ENCODE peak calls at places on chromosome 10, in four cellular contexts. M, A, X and P are unnamed samples.

GRCh38 chr10:46524471-46525176 is 31.8 kb downstream of the GPRIN2 start:
- DNase-seq in M (no peak), A (no peak), X (no peak), P (no peak)

GRCh38 chr10:122957474-122957873 is 3.4 kb upstream of the C10orf88 start:
- DNase-seq in M (no peak), A (no peak), X (no peak), P (no peak)

GRCh38 chr10:6045600-6046457 is 16.3 kb downstream of the IL2RA start:
- DNase-seq in M (no peak), A (no peak), X (no peak), P (no peak)

GRCh38 chr10:114681542-114681941 is 23.5 kb upstream of the ABLIM1 start:
- DNase-seq in M (no peak), A (no peak), X (no peak), P (no peak)

GRCh38 chr10:22573820-22574569 is 140.4 kb downstream of the PIP4K2A start:
- DNase-seq in M (no peak), A (peak; percentile 11), X (peak; percentile 32), P (no peak)

GRCh38 chr10:131854579-131855335 is 46.1 kb upstream of the PPP2R2D start:
- DNase-seq in M (no peak), A (no peak), X (peak; percentile 18), P (no peak)

GRCh38 chr10:62063795-62064472 is 162.4 kb downstream of the ARID5B start:
- DNase-seq in M (no peak), A (no peak), X (peak; percentile 21), P (no peak)

GRCh38 chr10:58588673-58589265 is 76.1 kb downstream of the BICC1 start:
- DNase-seq in M (no peak), A (no peak), X (peak; percentile 24), P (peak; percentile 11)

GRCh38 chr10:25808372-25808771 is 125.7 kb upstream of the MYO3A start:
- DNase-seq in M (no peak), A (no peak), X (no peak), P (no peak)

GRCh38 chr10:24255115-24255895 is 46.4 kb downstream of the KIAA1217 start:
- DNase-seq in M (no peak), A (no peak), X (no peak), P (no peak)

GRCh38 chr10:24503627-24504320 is 219.9 kb downstream of the ARHGAP21 start:
- DNase-seq in M (peak; percentile 36), A (peak; percentile 24), X (peak; percentile 59), P (no peak)

GRCh38 chr10:86284355-86285105 is 82.1 kb downstream of the GRID1 start:
- DNase-seq in M (no peak), A (no peak), X (no peak), P (no peak)

GRCh38 chr10:86946215-86947170 is 10.9 kb downstream of the MMRN2 start:
- DNase-seq in M (no peak), A (no peak), X (no peak), P (no peak)

GRCh38 chr10:59373071-59373470 is 10.7 kb upstream of the FAM13C start:
- DNase-seq in M (no peak), A (no peak), X (no peak), P (no peak)

GRCh38 chr10:111360260-111360925 is 283.6 kb downstream of the ADRA2A start:
- DNase-seq in M (peak; percentile 23), A (no peak), X (no peak), P (peak; percentile 25)

GRCh38 chr10:44192435-44192834 is 192.5 kb downstream of the CXCL12 start:
- DNase-seq in M (no peak), A (no peak), X (no peak), P (no peak)

GRCh38 chr10:35961501-35961900 is 319.4 kb upstream of the FZD8 start:
- DNase-seq in M (no peak), A (no peak), X (no peak), P (no peak)

GRCh38 chr10:88565072-88565471 is 18.0 kb downstream of the RNLS start:
- DNase-seq in M (no peak), A (no peak), X (no peak), P (no peak)

GRCh38 chr10:53833908-53834307 is 967.1 kb downstream of the PCDH15 start:
- DNase-seq in M (no peak), A (no peak), X (no peak), P (no peak)

GRCh38 chr10:118173326-118173725 is 126.6 kb upstream of the RAB11FIP2 start:
- DNase-seq in M (no peak), A (no peak), X (no peak), P (no peak)

GRCh38 chr10:3102721-3103410 is 35.5 kb downstream of the PFKP start:
- DNase-seq in M (no peak), A (no peak), X (no peak), P (no peak)

GRCh38 chr10:62545667-62546066 is 171.5 kb downstream of the ZNF365 start:
- DNase-seq in M (no peak), A (no peak), X (no peak), P (peak; percentile 57)

GRCh38 chr10:93756128-93756517 is 1.6 kb upstream of the LGI1 start:
- DNase-seq in M (no peak), A (no peak), X (no peak), P (no peak)

GRCh38 chr10:6097063-6097462 is 8.2 kb downstream of the RBM17 start:
- DNase-seq in M (no peak), A (no peak), X (no peak), P (no peak)

GRCh38 chr10:75418287-75418686 is 13.1 kb upstream of the LRMDA start:
- DNase-seq in M (no peak), A (no peak), X (no peak), P (no peak)

GRCh38 chr10:37976880-37977203 is 395 bp upstream of the ZNF25 start:
- DNase-seq in M (no peak), A (no peak), X (no peak), P (no peak)

GRCh38 chr10:13115832-13116793 is 16.1 kb downstream of the OPTN start:
- DNase-seq in M (no peak), A (no peak), X (no peak), P (no peak)

GRCh38 chr10:43981232-43981631 is 332.6 kb upstream of the ZNF32 start:
- DNase-seq in M (no peak), A (no peak), X (no peak), P (no peak)

GRCh38 chr10:22335204-22335956 is 9.9 kb upstream of the SPAG6 start:
- DNase-seq in M (no peak), A (no peak), X (no peak), P (no peak)

GRCh38 chr10:60299961-60300883 is 89.5 kb downstream of the ANK3 start:
- DNase-seq in M (no peak), A (no peak), X (peak; percentile 69), P (no peak)

GRCh38 chr10:76984559-76985443 is 652.8 kb downstream of the KCNMA1 start:
- DNase-seq in M (no peak), A (peak; percentile 14), X (peak; percentile 73), P (peak; percentile 2)

GRCh38 chr10:91495402-91495801 is 85.3 kb downstream of the HECTD2 start:
- DNase-seq in M (no peak), A (no peak), X (no peak), P (no peak)

GRCh38 chr10:91487914-91488577 is 77.9 kb downstream of the HECTD2 start:
- DNase-seq in M (no peak), A (no peak), X (no peak), P (no peak)

GRCh38 chr10:91493313-91493712 is 83.2 kb downstream of the HECTD2 start:
- DNase-seq in M (no peak), A (no peak), X (no peak), P (no peak)
- TF ChIP-seq SPI1 in M (no peak), A (no peak), X (no peak), P (no peak)

DNA sequence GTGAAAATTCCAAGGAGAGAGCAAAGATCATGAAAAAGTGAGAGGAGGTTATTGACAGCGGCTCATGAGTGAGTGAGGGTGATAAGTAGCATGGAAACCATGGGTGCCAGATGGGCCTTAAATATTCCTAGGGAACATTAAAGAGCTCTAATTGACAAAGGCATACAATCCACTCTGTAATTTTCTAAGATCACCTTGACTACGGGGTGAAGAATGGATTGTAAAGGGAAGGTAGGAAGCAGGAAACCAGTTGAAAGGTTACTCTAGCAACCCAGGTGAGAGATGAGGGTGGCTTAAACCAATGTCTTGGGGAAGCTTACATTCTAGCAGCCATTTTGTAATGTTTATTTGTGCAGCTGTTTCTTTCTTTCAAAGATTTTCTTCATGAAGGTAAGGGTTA is 75.7 kb downstream of the RSU1 start:
- DNase-seq in M (no peak), A (no peak), X (no peak), P (no peak)
- TF ChIP-seq SPI1 in M (no peak), A (no peak), X (no peak), P (no peak)

DNA sequence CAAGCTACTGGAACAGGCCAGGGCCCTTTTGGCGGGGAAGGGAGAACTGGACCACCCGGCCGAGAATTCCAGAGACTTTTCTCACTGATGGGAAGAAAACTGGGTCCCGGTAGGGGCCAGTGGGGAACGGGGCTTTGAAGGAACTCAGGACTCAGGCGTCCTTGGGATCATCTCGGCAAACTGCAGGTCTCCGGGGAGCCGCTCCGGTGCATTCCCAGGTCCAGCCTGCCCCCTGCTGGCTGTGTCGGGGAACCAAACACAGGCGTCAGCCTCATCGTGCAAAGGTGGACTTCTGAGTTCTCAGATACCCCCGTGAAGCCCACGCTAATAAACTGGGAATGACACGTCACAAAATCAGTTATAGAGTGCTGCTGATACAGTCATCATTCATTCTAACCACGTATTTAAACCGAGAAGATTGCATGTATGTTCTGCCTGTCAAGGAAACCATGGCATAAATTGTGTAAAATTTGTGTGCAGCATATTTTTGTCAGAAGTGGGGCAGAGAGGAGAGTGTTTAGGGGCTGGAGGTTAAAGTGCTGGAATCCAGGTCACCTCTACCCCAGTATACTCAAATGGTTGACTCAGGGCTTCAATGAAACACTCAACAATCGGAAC is 76.1 kb upstream of the CPXM2 start:
- DNase-seq in M (no peak), A (peak; percentile 85), X (peak; percentile 74), P (peak; percentile 49)
- TF ChIP-seq SPI1 in M (no peak), A (no peak), X (no peak), P (no peak)

DNA sequence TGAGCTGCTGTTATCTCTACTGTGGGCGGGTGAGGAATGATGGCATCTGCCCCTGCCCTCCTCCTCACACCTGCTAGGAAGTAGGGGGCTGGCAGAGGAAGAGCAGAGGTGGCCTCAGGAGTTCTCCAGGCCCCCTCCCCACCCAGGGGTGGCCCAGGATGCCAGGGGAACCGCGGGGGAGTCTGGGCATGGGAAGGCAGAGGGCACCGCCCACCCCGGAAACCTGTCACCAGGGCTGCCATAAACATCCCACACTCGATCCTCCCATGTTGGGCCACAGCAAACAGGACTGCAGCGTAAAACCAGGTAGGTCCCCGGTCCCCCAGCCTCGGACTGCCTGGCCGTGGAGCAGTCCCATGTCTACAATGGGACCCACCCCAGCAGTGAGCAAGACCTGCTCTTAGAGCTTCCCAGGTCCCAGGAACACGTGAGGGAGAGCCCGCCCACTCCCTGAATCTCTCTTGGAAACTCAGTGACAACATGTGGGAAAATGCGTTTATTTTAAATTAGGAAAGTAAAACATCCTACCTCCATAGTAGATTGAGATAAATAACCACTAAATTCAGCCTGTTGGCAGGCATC is 23.4 kb downstream of the EBF3 start:
- DNase-seq in M (no peak), A (no peak), X (no peak), P (no peak)
- TF ChIP-seq SPI1 in M (no peak), A (no peak), X (no peak), P (no peak)

DNA sequence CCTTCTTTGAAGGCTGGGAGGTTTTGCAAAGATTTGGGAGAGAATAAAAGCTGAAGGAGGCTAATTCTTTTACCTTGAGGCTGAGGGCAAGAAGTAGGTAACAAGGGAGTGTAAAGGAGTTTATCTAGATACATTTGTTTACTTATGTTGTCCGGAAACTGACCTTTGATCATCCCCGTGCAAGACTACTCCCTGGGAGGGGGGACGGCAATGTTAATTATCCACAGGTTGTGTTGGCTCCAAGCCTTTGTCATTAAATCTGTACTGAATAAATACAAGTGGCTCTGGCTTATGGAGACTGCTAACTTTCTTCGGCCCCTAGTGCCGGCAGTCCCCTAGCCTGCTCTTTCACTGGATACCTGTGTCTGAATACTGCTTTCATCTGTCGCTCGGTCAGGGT is 1250.6 kb upstream of the LRRTM3 start:
- DNase-seq in M (no peak), A (no peak), X (no peak), P (no peak)
- TF ChIP-seq SPI1 in M (no peak), A (no peak), X (no peak), P (no peak)

GRCh38 chr10:71848325-71849277 is 2.5 kb downstream of the PSAP start:
- DNase-seq in M (no peak), A (no peak), X (no peak), P (no peak)
- TF ChIP-seq SPI1 in M (no peak), A (no peak), X (no peak), P (no peak)